ENCODE peak calls at places on chromosome 14, in five cellular contexts. One of them, this sample, is unnamed.
A peak's percentile ranks its signal among the peaks of the same experiment; 100 is the strongest.

GRCh38 chr14:93965287-93965821 is 11.0 kb downstream of the ASB2 start:
- DNase-seq in IMR-90: peak; percentile 96
- DNase-seq in transverse colon: no peak
- DNase-seq in breast epithelium: no peak
- DNase-seq in gastrocnemius medialis: no peak
- DNase-seq in this sample: no peak

GRCh38 chr14:90658541-90658967 is 157.7 kb downstream of the TTC7B start:
- DNase-seq in breast epithelium: no peak
- DNase-seq in transverse colon: no peak
- DNase-seq in gastrocnemius medialis: no peak
- DNase-seq in IMR-90: peak; percentile 85
- DNase-seq in this sample: no peak

GRCh38 chr14:80003138-80003537 is 208.2 kb downstream of the DIO2 start:
- DNase-seq in transverse colon: no peak
- DNase-seq in gastrocnemius medialis: no peak
- DNase-seq in breast epithelium: no peak
- DNase-seq in IMR-90: peak; percentile 67
- DNase-seq in this sample: no peak

GRCh38 chr14:29311983-29312382 is 545.4 kb downstream of the FOXG1 start:
- DNase-seq in gastrocnemius medialis: no peak
- DNase-seq in breast epithelium: no peak
- DNase-seq in transverse colon: no peak
- DNase-seq in IMR-90: peak; percentile 47
- DNase-seq in this sample: no peak

GRCh38 chr14:59197695-59198262 is 9.3 kb downstream of the DAAM1 start:
- DNase-seq in transverse colon: no peak
- DNase-seq in gastrocnemius medialis: no peak
- DNase-seq in breast epithelium: no peak
- DNase-seq in IMR-90: no peak
- DNase-seq in this sample: peak; percentile 22

GRCh38 chr14:93857500-93857899 is 69.2 kb upstream of the PRIMA1 start:
- DNase-seq in breast epithelium: peak; percentile 39
- DNase-seq in transverse colon: no peak
- DNase-seq in gastrocnemius medialis: no peak
- DNase-seq in IMR-90: no peak
- DNase-seq in this sample: no peak

GRCh38 chr14:73825551-73826188 is 26.0 kb upstream of the PTGR2 start:
- DNase-seq in gastrocnemius medialis: peak; percentile 82
- DNase-seq in breast epithelium: peak; percentile 80
- DNase-seq in transverse colon: peak; percentile 94
- DNase-seq in IMR-90: peak; percentile 78
- DNase-seq in this sample: peak; percentile 71

GRCh38 chr14:30195946-30196345 is 268.3 kb upstream of the PRKD1 start:
- DNase-seq in transverse colon: no peak
- DNase-seq in breast epithelium: no peak
- DNase-seq in IMR-90: peak; percentile 15
- DNase-seq in gastrocnemius medialis: no peak
- DNase-seq in this sample: no peak

GRCh38 chr14:91649930-91650329 is 82.0 kb downstream of the CATSPERB start:
- DNase-seq in gastrocnemius medialis: no peak
- DNase-seq in transverse colon: no peak
- DNase-seq in IMR-90: peak; percentile 49
- DNase-seq in breast epithelium: no peak
- DNase-seq in this sample: peak; percentile 57

GRCh38 chr14:83757896-83758295 is 1772.0 kb upstream of the FLRT2 start:
- DNase-seq in gastrocnemius medialis: no peak
- DNase-seq in IMR-90: peak; percentile 77
- DNase-seq in breast epithelium: no peak
- DNase-seq in transverse colon: no peak
- DNase-seq in this sample: no peak

GRCh38 chr14:21095430-21096205 is 2.8 kb downstream of the ZNF219 start:
- DNase-seq in transverse colon: no peak
- DNase-seq in gastrocnemius medialis: no peak
- DNase-seq in breast epithelium: no peak
- DNase-seq in IMR-90: peak; percentile 51
- DNase-seq in this sample: no peak

GRCh38 chr14:97077687-97078086 is 280.5 kb downstream of the VRK1 start:
- DNase-seq in breast epithelium: no peak
- DNase-seq in transverse colon: no peak
- DNase-seq in IMR-90: no peak
- DNase-seq in gastrocnemius medialis: no peak
- DNase-seq in this sample: no peak

GRCh38 chr14:27672047-27672446 is 1074.2 kb upstream of the NOVA1 start:
- DNase-seq in gastrocnemius medialis: no peak
- DNase-seq in IMR-90: no peak
- DNase-seq in transverse colon: no peak
- DNase-seq in breast epithelium: no peak
- DNase-seq in this sample: peak; percentile 85

GRCh38 chr14:57486767-57487379 is 6.8 kb downstream of the CCDC198 start:
- DNase-seq in transverse colon: no peak
- DNase-seq in gastrocnemius medialis: no peak
- DNase-seq in IMR-90: peak; percentile 41
- DNase-seq in breast epithelium: no peak
- DNase-seq in this sample: peak; percentile 30

GRCh38 chr14:61726772-61727658 is 31.7 kb downstream of the HIF1A start:
- DNase-seq in breast epithelium: no peak
- DNase-seq in IMR-90: no peak
- DNase-seq in transverse colon: no peak
- DNase-seq in gastrocnemius medialis: no peak
- DNase-seq in this sample: no peak

GRCh38 chr14:76931629-76932402 is 96.7 kb downstream of the IRF2BPL start:
- DNase-seq in gastrocnemius medialis: no peak
- DNase-seq in IMR-90: no peak
- DNase-seq in breast epithelium: no peak
- DNase-seq in transverse colon: no peak
- DNase-seq in this sample: no peak

GRCh38 chr14:72888636-72889201 is 5.2 kb downstream of the DPF3 start:
- DNase-seq in IMR-90: peak; percentile 48
- DNase-seq in gastrocnemius medialis: no peak
- DNase-seq in breast epithelium: no peak
- DNase-seq in transverse colon: no peak
- DNase-seq in this sample: no peak

GRCh38 chr14:102922490-102923200 is at the start of gene AMN:
- DNase-seq in gastrocnemius medialis: no peak
- DNase-seq in breast epithelium: no peak
- DNase-seq in IMR-90: no peak
- DNase-seq in transverse colon: peak; percentile 82
- DNase-seq in this sample: no peak

GRCh38 chr14:104752338-104752734 is 611 bp upstream of the SIVA1 start:
- DNase-seq in transverse colon: no peak
- DNase-seq in breast epithelium: no peak
- DNase-seq in IMR-90: no peak
- DNase-seq in gastrocnemius medialis: no peak
- DNase-seq in this sample: no peak

GRCh38 chr14:68951051-68951797 is 27.9 kb downstream of the ACTN1 start:
- DNase-seq in IMR-90: peak; percentile 96
- DNase-seq in breast epithelium: peak; percentile 91
- DNase-seq in transverse colon: peak; percentile 86
- DNase-seq in gastrocnemius medialis: peak; percentile 64
- DNase-seq in this sample: peak; percentile 74

GRCh38 chr14:23182372-23183014 is 967 bp downstream of the SLC7A8 start:
- DNase-seq in gastrocnemius medialis: peak; percentile 59
- DNase-seq in IMR-90: no peak
- DNase-seq in breast epithelium: peak; percentile 57
- DNase-seq in transverse colon: peak; percentile 70
- DNase-seq in this sample: peak; percentile 16

GRCh38 chr14:24911324-24912095 is 138.4 kb downstream of the STXBP6 start:
- DNase-seq in gastrocnemius medialis: peak; percentile 19
- DNase-seq in IMR-90: peak; percentile 82
- DNase-seq in transverse colon: no peak
- DNase-seq in breast epithelium: no peak
- DNase-seq in this sample: no peak

GRCh38 chr14:72503271-72503670 is 390.6 kb downstream of the DPF3 start:
- DNase-seq in breast epithelium: no peak
- DNase-seq in transverse colon: no peak
- DNase-seq in IMR-90: no peak
- DNase-seq in gastrocnemius medialis: no peak
- DNase-seq in this sample: no peak

DNA sequence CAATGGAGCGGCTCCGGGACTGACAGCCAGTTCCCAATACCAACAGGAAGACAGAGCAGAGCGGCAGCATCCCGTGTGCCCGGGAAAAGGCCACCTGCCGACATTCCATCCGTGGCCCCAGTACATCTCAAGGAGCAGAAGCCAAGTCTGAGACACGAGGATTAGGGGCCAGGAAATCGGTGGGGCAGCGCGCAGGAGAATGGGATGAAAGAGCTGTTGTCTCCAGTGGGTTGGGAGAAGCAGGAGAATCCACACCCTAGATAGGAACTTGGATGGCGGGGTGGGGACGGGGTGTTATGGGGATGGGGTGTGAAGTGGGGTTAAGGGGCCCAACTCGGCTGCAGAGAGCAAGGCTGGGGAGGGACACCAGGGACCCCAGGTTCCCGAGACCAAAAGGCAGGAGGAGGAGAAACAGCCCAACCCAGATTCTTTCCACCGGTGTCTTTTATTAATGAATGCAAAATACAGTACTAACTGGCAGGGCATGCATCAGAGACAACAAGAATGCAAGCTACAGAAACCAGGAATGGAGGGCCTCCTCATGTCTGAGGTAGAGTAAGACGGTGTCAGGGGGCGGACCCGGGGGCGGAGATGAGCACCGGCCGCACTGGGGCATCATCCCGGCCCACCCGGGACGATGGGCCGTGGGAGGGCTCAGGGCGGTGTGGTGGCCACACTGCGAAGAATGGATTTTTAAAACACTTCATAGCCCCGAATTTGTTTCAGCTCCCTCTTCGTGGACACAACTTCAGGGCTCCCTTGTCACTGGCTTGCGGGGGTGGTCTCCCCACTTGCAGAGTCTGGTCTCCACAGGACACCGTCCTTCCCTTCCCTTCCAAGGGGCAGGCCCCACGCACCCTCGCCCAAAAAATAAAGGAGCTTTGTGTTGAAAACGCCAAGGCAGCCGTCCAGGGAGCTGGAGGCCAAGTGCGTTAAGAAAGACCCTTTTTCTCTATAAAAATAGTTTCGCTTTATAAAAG is 50.2 kb downstream of the BEGAIN start:
- DNase-seq in IMR-90: no peak
- DNase-seq in gastrocnemius medialis: peak; percentile 1
- DNase-seq in breast epithelium: peak; percentile 28
- DNase-seq in transverse colon: peak; percentile 6
- DNase-seq in this sample: no peak
- H3K27ac ChIP-seq in IMR-90: no peak overlapping the region
- H3K27ac ChIP-seq in gastrocnemius medialis: no peak overlapping the region
- H3K27ac ChIP-seq in breast epithelium: peak overlapping the region; percentile 84
- H3K27ac ChIP-seq in transverse colon: no peak overlapping the region
- H3K27ac ChIP-seq in this sample: no peak overlapping the region

GRCh38 chr14:78172428-78172827 is 2.3 kb downstream of the NRXN3 start:
- DNase-seq in breast epithelium: no peak
- DNase-seq in gastrocnemius medialis: no peak
- DNase-seq in IMR-90: no peak
- DNase-seq in transverse colon: no peak
- DNase-seq in this sample: no peak

GRCh38 chr14:78175412-78175811 is 5.2 kb downstream of the NRXN3 start:
- DNase-seq in gastrocnemius medialis: no peak
- DNase-seq in IMR-90: no peak
- DNase-seq in breast epithelium: no peak
- DNase-seq in transverse colon: no peak
- DNase-seq in this sample: no peak

GRCh38 chr14:78170203-78170602 is at the start of gene NRXN3:
- DNase-seq in transverse colon: peak; percentile 8
- DNase-seq in IMR-90: no peak
- DNase-seq in gastrocnemius medialis: no peak
- DNase-seq in breast epithelium: no peak
- DNase-seq in this sample: no peak

GRCh38 chr14:78178071-78178470 is 7.9 kb downstream of the NRXN3 start:
- DNase-seq in transverse colon: no peak
- DNase-seq in IMR-90: no peak
- DNase-seq in gastrocnemius medialis: no peak
- DNase-seq in breast epithelium: no peak
- DNase-seq in this sample: no peak

DNA sequence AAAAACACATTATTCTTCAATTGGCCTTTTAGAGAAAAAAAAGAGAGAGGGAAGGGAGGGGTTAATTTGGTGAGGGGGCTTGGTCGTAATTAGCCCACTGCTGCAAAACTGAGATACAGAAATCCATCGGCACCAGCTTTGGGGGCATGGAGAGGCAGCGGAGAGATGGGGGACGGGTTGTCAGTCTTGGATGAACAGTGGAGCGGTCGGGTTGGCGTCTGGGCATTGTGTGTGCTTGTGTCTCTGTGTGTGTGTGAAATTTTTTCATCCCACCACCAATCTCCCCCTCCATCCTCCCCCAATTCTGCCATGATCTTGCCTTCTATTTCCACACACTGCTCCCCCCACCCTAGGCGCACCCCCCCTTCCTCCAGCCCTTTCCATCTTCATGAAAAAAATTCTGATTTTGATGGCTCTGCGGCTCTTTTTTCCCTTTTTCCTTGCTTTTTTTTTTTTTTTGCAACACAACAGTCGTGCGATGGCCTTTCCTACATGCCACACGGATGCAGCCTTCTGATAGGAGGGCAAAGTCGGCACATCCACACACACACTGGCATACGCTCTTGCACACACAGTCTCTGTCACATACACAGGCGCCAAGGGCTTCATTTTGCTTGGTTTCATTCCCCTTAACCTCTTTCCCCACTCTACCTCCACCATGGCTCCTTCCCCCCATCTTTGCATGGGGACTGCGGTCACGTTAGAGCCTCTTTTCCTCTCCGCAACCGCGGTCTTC is 3.3 kb downstream of the NRXN3 start:
- DNase-seq in breast epithelium: no peak
- DNase-seq in IMR-90: no peak
- DNase-seq in transverse colon: no peak
- DNase-seq in gastrocnemius medialis: no peak
- DNase-seq in this sample: no peak
- TF ChIP-seq POLR2A in breast epithelium: no peak
- TF ChIP-seq POLR2A in IMR-90: no peak
- TF ChIP-seq POLR2A in transverse colon: no peak
- TF ChIP-seq POLR2A in gastrocnemius medialis: no peak
- TF ChIP-seq POLR2A in this sample: no peak

GRCh38 chr14:54489731-54490447 is 1.1 kb upstream of the GMFB start:
- DNase-seq in IMR-90: no peak
- DNase-seq in breast epithelium: no peak
- DNase-seq in transverse colon: no peak
- DNase-seq in gastrocnemius medialis: no peak
- DNase-seq in this sample: no peak
- H3K27ac ChIP-seq in IMR-90: no peak overlapping the region
- H3K27ac ChIP-seq in breast epithelium: peak overlapping the region; percentile 99
- H3K27ac ChIP-seq in transverse colon: peak overlapping the region; percentile 99
- H3K27ac ChIP-seq in gastrocnemius medialis: peak overlapping the region; percentile 90
- H3K27ac ChIP-seq in this sample: no peak overlapping the region

GRCh38 chr14:32939254-32940065 is 781 bp downstream of the NPAS3 start:
- DNase-seq in IMR-90: peak; percentile 16
- DNase-seq in transverse colon: peak; percentile 70
- DNase-seq in gastrocnemius medialis: peak; percentile 63
- DNase-seq in breast epithelium: peak; percentile 79
- DNase-seq in this sample: peak; percentile 68
- TF ChIP-seq POLR2A in IMR-90: no peak
- TF ChIP-seq POLR2A in transverse colon: peak; percentile 31
- TF ChIP-seq POLR2A in gastrocnemius medialis: no peak
- TF ChIP-seq POLR2A in breast epithelium: no peak
- TF ChIP-seq POLR2A in this sample: no peak

GRCh38 chr14:94970937-94971730 is 186.2 kb downstream of the DICER1 start:
- DNase-seq in breast epithelium: peak; percentile 41
- DNase-seq in gastrocnemius medialis: no peak
- DNase-seq in transverse colon: no peak
- DNase-seq in IMR-90: no peak
- DNase-seq in this sample: no peak
- H3K27ac ChIP-seq in breast epithelium: peak overlapping the region; percentile 93
- H3K27ac ChIP-seq in gastrocnemius medialis: peak overlapping the region; percentile 46
- H3K27ac ChIP-seq in transverse colon: peak overlapping the region; percentile 77
- H3K27ac ChIP-seq in IMR-90: no peak overlapping the region
- H3K27ac ChIP-seq in this sample: no peak overlapping the region